ENCODE peak calls at places on chromosome 1, in seven cellular contexts. One of them, this sample, is unnamed.

GRCh38 chr1:58358311-58358710 is 188.2 kb downstream of the OMA1 start:
- DNase-seq in fibroblast of lung: peak; percentile 28
- DNase-seq in testis: no peak
- DNase-seq in heart left ventricle: no peak
- DNase-seq in body of pancreas: no peak
- DNase-seq in thoracic aorta: no peak
- DNase-seq in right atrium auricular region: no peak
- DNase-seq in this sample: no peak

GRCh38 chr1:83028467-83028866 is 970.5 kb downstream of the TTLL7 start:
- DNase-seq in fibroblast of lung: no peak
- DNase-seq in testis: no peak
- DNase-seq in heart left ventricle: no peak
- DNase-seq in body of pancreas: no peak
- DNase-seq in thoracic aorta: no peak
- DNase-seq in right atrium auricular region: no peak
- DNase-seq in this sample: no peak

GRCh38 chr1:11787251-11787803 is 18.4 kb downstream of the MTHFR start:
- DNase-seq in fibroblast of lung: peak; percentile 55
- DNase-seq in testis: peak; percentile 72
- DNase-seq in heart left ventricle: peak; percentile 79
- DNase-seq in body of pancreas: peak; percentile 49
- DNase-seq in thoracic aorta: no peak
- DNase-seq in right atrium auricular region: peak; percentile 78
- DNase-seq in this sample: peak; percentile 65

GRCh38 chr1:247291835-247292561 is 36.1 kb downstream of the VN1R5 start:
- DNase-seq in fibroblast of lung: no peak
- DNase-seq in testis: peak; percentile 12
- DNase-seq in heart left ventricle: no peak
- DNase-seq in body of pancreas: no peak
- DNase-seq in thoracic aorta: no peak
- DNase-seq in right atrium auricular region: no peak
- DNase-seq in this sample: no peak

GRCh38 chr1:37605806-37606474 is 10.2 kb upstream of the GNL2 start:
- DNase-seq in fibroblast of lung: no peak
- DNase-seq in testis: no peak
- DNase-seq in heart left ventricle: no peak
- DNase-seq in body of pancreas: no peak
- DNase-seq in thoracic aorta: no peak
- DNase-seq in right atrium auricular region: no peak
- DNase-seq in this sample: no peak

GRCh38 chr1:10200620-10201019 is 9.8 kb upstream of the KIF1B start:
- DNase-seq in fibroblast of lung: no peak
- DNase-seq in testis: no peak
- DNase-seq in heart left ventricle: no peak
- DNase-seq in body of pancreas: no peak
- DNase-seq in thoracic aorta: no peak
- DNase-seq in right atrium auricular region: no peak
- DNase-seq in this sample: no peak

GRCh38 chr1:67393240-67393639 is 37.0 kb downstream of the SERBP1 start:
- DNase-seq in fibroblast of lung: no peak
- DNase-seq in testis: no peak
- DNase-seq in heart left ventricle: peak; percentile 51
- DNase-seq in body of pancreas: peak; percentile 61
- DNase-seq in thoracic aorta: no peak
- DNase-seq in right atrium auricular region: no peak
- DNase-seq in this sample: peak; percentile 40

GRCh38 chr1:12601690-12602632 is 16.0 kb downstream of the DHRS3 start:
- DNase-seq in fibroblast of lung: peak; percentile 92
- DNase-seq in testis: no peak
- DNase-seq in heart left ventricle: peak; percentile 51
- DNase-seq in body of pancreas: no peak
- DNase-seq in thoracic aorta: no peak
- DNase-seq in right atrium auricular region: no peak
- DNase-seq in this sample: no peak

GRCh38 chr1:107782192-107782845 is 182.7 kb downstream of the VAV3 start:
- DNase-seq in fibroblast of lung: peak; percentile 73
- DNase-seq in testis: peak; percentile 42
- DNase-seq in heart left ventricle: no peak
- DNase-seq in body of pancreas: peak; percentile 21
- DNase-seq in thoracic aorta: no peak
- DNase-seq in right atrium auricular region: no peak
- DNase-seq in this sample: no peak

GRCh38 chr1:212959266-212960220 is 9.2 kb downstream of the VASH2 start:
- DNase-seq in fibroblast of lung: no peak
- DNase-seq in testis: no peak
- DNase-seq in heart left ventricle: no peak
- DNase-seq in body of pancreas: no peak
- DNase-seq in thoracic aorta: no peak
- DNase-seq in right atrium auricular region: no peak
- DNase-seq in this sample: no peak

DNA sequence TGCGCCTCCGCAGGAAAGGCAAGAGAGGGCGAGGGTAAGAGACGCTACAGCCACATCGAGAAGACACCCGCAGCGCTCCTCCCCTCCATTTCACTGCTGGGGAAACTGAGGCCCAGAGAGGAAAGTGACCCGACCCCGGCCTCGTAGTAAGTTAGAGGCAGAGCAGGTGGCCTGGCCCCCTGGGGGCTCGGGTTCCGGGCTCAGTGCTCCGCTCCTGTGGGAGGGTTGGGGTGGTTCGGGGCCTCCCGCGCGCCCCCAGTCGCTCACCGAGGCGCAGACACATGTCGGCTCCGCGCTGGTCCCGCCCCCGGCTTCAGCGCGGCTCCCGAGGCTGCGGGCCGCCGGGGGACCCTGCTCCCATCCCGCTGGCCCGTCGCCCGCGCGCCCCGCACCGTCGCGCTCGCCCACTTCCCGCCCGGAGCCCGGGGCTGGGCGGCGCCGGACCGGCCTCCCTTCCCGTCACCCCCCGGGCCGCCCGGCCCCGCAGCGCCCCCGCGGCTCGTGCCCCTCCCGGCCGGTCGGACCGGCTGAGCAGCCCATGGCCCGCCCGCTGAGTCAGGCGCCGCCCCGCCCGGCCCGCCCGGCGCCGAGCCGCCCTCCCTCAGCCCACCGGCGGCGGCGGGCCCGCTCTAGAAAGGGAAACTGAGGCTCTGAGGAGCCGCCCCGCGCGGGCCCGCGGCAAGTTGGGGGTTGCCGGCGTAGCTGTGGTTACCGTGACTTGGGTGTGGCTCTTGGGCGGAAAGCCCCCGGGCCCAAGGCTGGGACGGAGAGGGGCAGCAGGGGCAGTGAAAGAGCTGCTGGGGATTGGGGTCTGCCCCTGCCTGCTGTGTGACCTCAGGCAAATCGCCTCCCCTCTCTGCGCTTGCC is at the start of gene TMEM54:
- DNase-seq in fibroblast of lung: peak; percentile 11
- DNase-seq in testis: peak; percentile 42
- DNase-seq in heart left ventricle: peak; percentile 64
- DNase-seq in body of pancreas: peak; percentile 74
- DNase-seq in thoracic aorta: no peak
- DNase-seq in right atrium auricular region: no peak
- DNase-seq in this sample: peak; percentile 62
- TF ChIP-seq CTCF in fibroblast of lung: no peak
- TF ChIP-seq CTCF in testis: no peak
- TF ChIP-seq CTCF in heart left ventricle: no peak
- TF ChIP-seq CTCF in body of pancreas: no peak
- TF ChIP-seq CTCF in thoracic aorta: no peak
- TF ChIP-seq CTCF in right atrium auricular region: no peak
- TF ChIP-seq CTCF in this sample: no peak

GRCh38 chr1:36345353-36345752 is 21.9 kb upstream of the EVA1B start:
- DNase-seq in fibroblast of lung: no peak
- DNase-seq in testis: no peak
- DNase-seq in heart left ventricle: no peak
- DNase-seq in body of pancreas: no peak
- DNase-seq in thoracic aorta: no peak
- DNase-seq in right atrium auricular region: no peak
- DNase-seq in this sample: no peak
- H3K27me3 ChIP-seq in fibroblast of lung: no peaks in the 10 kb centered on the region
- H3K27me3 ChIP-seq in testis: no peaks in the 10 kb centered on the region
- H3K27me3 ChIP-seq in heart left ventricle: no peaks in the 10 kb centered on the region
- H3K27me3 ChIP-seq in body of pancreas: no peaks in the 10 kb centered on the region
- H3K27me3 ChIP-seq in thoracic aorta: no peaks in the 10 kb centered on the region
- H3K27me3 ChIP-seq in right atrium auricular region: no peaks in the 10 kb centered on the region
- H3K27me3 ChIP-seq in this sample: no peaks in the 10 kb centered on the region

GRCh38 chr1:215526846-215527151 is 40.3 kb upstream of the KCTD3 start:
- DNase-seq in fibroblast of lung: no peak
- DNase-seq in testis: no peak
- DNase-seq in heart left ventricle: no peak
- DNase-seq in body of pancreas: no peak
- DNase-seq in thoracic aorta: no peak
- DNase-seq in right atrium auricular region: no peak
- DNase-seq in this sample: no peak
- TF ChIP-seq CTCF in fibroblast of lung: no peak
- TF ChIP-seq CTCF in testis: no peak
- TF ChIP-seq CTCF in heart left ventricle: no peak
- TF ChIP-seq CTCF in body of pancreas: no peak
- TF ChIP-seq CTCF in thoracic aorta: no peak
- TF ChIP-seq CTCF in right atrium auricular region: no peak
- TF ChIP-seq CTCF in this sample: no peak

DNA sequence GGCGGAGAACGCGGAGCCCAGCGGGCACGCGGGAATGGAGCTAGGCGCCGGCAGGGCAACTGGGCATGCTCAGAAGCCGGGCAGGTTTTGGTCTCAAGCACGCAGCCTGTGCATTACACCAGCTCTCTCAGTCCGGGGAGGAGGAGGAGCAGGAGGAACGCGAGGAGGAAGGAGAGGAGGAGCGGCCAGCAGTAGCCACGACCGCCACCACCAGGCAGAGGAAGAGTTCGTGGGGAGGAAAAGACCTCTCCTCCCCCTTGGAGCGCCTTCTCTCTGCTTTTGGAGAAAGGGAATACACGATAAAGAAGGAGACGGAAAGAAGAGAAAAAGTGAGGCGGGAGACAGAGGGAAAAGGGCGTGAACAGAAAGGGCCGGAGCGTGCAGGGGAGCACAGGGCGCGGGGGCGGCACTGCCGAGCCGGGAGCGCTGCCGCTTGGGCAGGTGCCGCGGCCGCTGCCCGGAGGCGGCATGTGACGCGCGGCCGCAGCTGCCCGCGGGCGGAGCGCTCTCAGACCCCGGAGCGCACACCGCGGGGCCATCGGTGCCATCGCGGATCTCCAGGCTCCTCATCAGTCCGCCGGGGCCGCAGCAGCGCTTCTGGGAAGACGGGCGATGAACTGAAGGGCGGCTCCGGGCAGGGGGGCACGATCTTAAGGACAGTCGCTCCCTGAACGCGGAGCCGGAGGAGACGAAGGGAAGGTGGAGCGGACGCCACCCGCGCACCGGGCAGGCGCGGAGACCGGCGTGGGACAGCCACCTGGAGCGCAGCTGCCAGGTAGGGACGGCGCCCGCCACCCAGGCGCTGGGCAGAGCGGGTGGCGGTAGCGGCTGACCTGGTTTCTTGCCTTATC is at the start of gene CHRM3:
- DNase-seq in fibroblast of lung: no peak
- DNase-seq in testis: peak; percentile 86
- DNase-seq in heart left ventricle: no peak
- DNase-seq in body of pancreas: peak; percentile 91
- DNase-seq in thoracic aorta: no peak
- DNase-seq in right atrium auricular region: peak; percentile 60
- DNase-seq in this sample: no peak
- H3K27me3 ChIP-seq in fibroblast of lung: no peaks in the 10 kb centered on the region
- H3K27me3 ChIP-seq in testis: no peaks in the 10 kb centered on the region
- H3K27me3 ChIP-seq in heart left ventricle: peaks cover 55% of the 10 kb centered on the region
- H3K27me3 ChIP-seq in body of pancreas: no peaks in the 10 kb centered on the region
- H3K27me3 ChIP-seq in thoracic aorta: no peaks in the 10 kb centered on the region
- H3K27me3 ChIP-seq in right atrium auricular region: no peaks in the 10 kb centered on the region
- H3K27me3 ChIP-seq in this sample: peaks cover 34% of the 10 kb centered on the region

DNA sequence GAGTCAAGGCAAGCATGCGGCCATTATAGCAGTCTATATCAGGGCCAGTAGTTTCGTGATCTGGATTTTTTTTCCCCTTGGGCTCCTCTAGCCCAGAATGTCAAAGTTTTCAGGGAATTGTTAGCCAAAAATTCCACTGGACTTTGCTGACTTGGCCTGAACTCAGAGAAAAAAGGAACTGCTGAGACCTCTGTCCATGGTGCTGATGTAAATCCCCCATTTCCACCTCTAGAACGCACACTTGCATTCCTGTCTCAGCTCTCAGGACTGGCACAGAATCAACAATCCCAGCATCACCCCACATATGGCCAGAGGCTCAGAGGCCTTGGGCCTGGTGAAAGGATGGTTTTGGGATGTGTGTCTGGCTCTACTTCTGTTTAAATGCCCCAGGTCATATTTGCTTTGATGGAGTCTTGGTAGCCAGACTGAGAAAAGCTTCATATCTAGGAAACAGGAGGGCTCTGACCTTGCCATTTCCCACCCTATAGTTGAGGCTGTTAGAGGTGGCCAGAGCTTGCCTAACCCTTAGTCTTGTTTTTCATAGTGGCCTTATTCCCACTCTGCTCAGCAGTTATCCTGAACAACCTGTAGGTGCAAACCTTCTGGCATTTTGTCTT is 16.9 kb upstream of the EFCAB14 start:
- DNase-seq in fibroblast of lung: peak; percentile 65
- DNase-seq in testis: peak; percentile 56
- DNase-seq in heart left ventricle: no peak
- DNase-seq in body of pancreas: peak; percentile 38
- DNase-seq in thoracic aorta: no peak
- DNase-seq in right atrium auricular region: no peak
- DNase-seq in this sample: no peak
- TF ChIP-seq CTCF in fibroblast of lung: peak; percentile 37
- TF ChIP-seq CTCF in testis: no peak
- TF ChIP-seq CTCF in heart left ventricle: peak; percentile 33
- TF ChIP-seq CTCF in body of pancreas: no peak
- TF ChIP-seq CTCF in thoracic aorta: no peak
- TF ChIP-seq CTCF in right atrium auricular region: peak; percentile 16
- TF ChIP-seq CTCF in this sample: peak; percentile 41

GRCh38 chr1:208230668-208231529 is 13.3 kb downstream of the PLXNA2 start:
- DNase-seq in fibroblast of lung: peak; percentile 44
- DNase-seq in testis: no peak
- DNase-seq in heart left ventricle: no peak
- DNase-seq in body of pancreas: no peak
- DNase-seq in thoracic aorta: no peak
- DNase-seq in right atrium auricular region: no peak
- DNase-seq in this sample: no peak

GRCh38 chr1:208225954-208226937 is 17.9 kb downstream of the PLXNA2 start:
- DNase-seq in fibroblast of lung: no peak
- DNase-seq in testis: no peak
- DNase-seq in heart left ventricle: no peak
- DNase-seq in body of pancreas: no peak
- DNase-seq in thoracic aorta: no peak
- DNase-seq in right atrium auricular region: no peak
- DNase-seq in this sample: no peak

GRCh38 chr1:208228550-208228949 is 15.6 kb downstream of the PLXNA2 start:
- DNase-seq in fibroblast of lung: no peak
- DNase-seq in testis: no peak
- DNase-seq in heart left ventricle: no peak
- DNase-seq in body of pancreas: no peak
- DNase-seq in thoracic aorta: no peak
- DNase-seq in right atrium auricular region: no peak
- DNase-seq in this sample: no peak

GRCh38 chr1:208227366-208227765 is 16.8 kb downstream of the PLXNA2 start:
- DNase-seq in fibroblast of lung: peak; percentile 69
- DNase-seq in testis: no peak
- DNase-seq in heart left ventricle: no peak
- DNase-seq in body of pancreas: no peak
- DNase-seq in thoracic aorta: no peak
- DNase-seq in right atrium auricular region: no peak
- DNase-seq in this sample: no peak

DNA sequence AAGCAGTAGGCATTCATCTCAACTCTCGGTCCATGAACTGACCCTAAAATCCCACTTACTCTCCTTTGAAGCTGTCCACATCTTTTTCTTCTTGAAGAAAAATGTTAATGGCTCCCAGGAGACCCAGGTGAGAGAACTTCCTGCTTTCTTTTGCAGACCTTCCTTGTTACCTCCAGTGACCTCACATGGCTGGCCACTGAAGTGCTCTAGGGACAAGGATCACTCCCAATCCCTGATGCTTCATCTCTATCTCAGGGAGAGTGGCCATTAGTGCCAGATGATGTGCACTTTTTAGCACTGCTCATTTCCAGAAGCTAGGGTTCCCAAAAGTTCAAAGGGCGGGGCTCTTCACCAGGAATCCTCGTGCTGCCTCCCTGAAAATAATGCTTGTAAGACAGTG is 16.2 kb downstream of the PLXNA2 start:
- DNase-seq in fibroblast of lung: no peak
- DNase-seq in testis: no peak
- DNase-seq in heart left ventricle: no peak
- DNase-seq in body of pancreas: no peak
- DNase-seq in thoracic aorta: no peak
- DNase-seq in right atrium auricular region: no peak
- DNase-seq in this sample: no peak
- H3K27me3 ChIP-seq in fibroblast of lung: no peaks in the 10 kb centered on the region
- H3K27me3 ChIP-seq in testis: no peaks in the 10 kb centered on the region
- H3K27me3 ChIP-seq in heart left ventricle: no peaks in the 10 kb centered on the region
- H3K27me3 ChIP-seq in body of pancreas: no peaks in the 10 kb centered on the region
- H3K27me3 ChIP-seq in thoracic aorta: no peaks in the 10 kb centered on the region
- H3K27me3 ChIP-seq in right atrium auricular region: no peaks in the 10 kb centered on the region
- H3K27me3 ChIP-seq in this sample: no peaks in the 10 kb centered on the region

This sample was measured in heart right ventricle.